ENCODE peak calls at places on chromosome 15, in six cellular contexts. One of them, this sample, is unnamed.

GRCh38 chr15:101511717-101512116 is 22.2 kb upstream of the PCSK6 start:
- DNase-seq in fibroblast of lung: no peak
- DNase-seq in aorta: no peak
- DNase-seq in NCI-H146: no peak
- DNase-seq in amygdala: no peak
- DNase-seq in RWPE1: no peak
- DNase-seq in this sample: no peak

GRCh38 chr15:62991698-62992097 is 50.8 kb upstream of the TPM1 start:
- DNase-seq in aorta: no peak
- DNase-seq in NCI-H146: no peak
- DNase-seq in amygdala: no peak
- DNase-seq in RWPE1: no peak
- DNase-seq in fibroblast of lung: no peak
- DNase-seq in this sample: no peak

GRCh38 chr15:25903024-25903581 is 40.0 kb upstream of the ATP10A start:
- DNase-seq in aorta: no peak
- DNase-seq in NCI-H146: no peak
- DNase-seq in fibroblast of lung: peak
- DNase-seq in RWPE1: no peak
- DNase-seq in amygdala: no peak
- DNase-seq in this sample: no peak

GRCh38 chr15:88187195-88187594 is 69.3 kb downstream of the NTRK3 start:
- DNase-seq in fibroblast of lung: peak
- DNase-seq in NCI-H146: no peak
- DNase-seq in RWPE1: no peak
- DNase-seq in amygdala: no peak
- DNase-seq in aorta: no peak
- DNase-seq in this sample: no peak

GRCh38 chr15:55770808-55771207 is 27.9 kb upstream of the PRTG start:
- DNase-seq in NCI-H146: no peak
- DNase-seq in aorta: no peak
- DNase-seq in amygdala: no peak
- DNase-seq in fibroblast of lung: no peak
- DNase-seq in RWPE1: no peak
- DNase-seq in this sample: no peak

GRCh38 chr15:26665950-26666921 is 106.6 kb downstream of the GABRB3 start:
- DNase-seq in fibroblast of lung: no peak
- DNase-seq in amygdala: no peak
- DNase-seq in NCI-H146: no peak
- DNase-seq in RWPE1: no peak
- DNase-seq in aorta: no peak
- DNase-seq in this sample: no peak

GRCh38 chr15:70524470-70524869 is 238.9 kb downstream of the UACA start:
- DNase-seq in amygdala: no peak
- DNase-seq in fibroblast of lung: no peak
- DNase-seq in aorta: no peak
- DNase-seq in NCI-H146: no peak
- DNase-seq in RWPE1: no peak
- DNase-seq in this sample: no peak

GRCh38 chr15:29337156-29337959 is 67.7 kb upstream of the NSMCE3 start:
- DNase-seq in aorta: no peak
- DNase-seq in amygdala: no peak
- DNase-seq in fibroblast of lung: peak
- DNase-seq in NCI-H146: no peak
- DNase-seq in RWPE1: no peak
- DNase-seq in this sample: peak

GRCh38 chr15:48330045-48330840 is 986 bp upstream of the DUT start:
- DNase-seq in RWPE1: no peak
- DNase-seq in amygdala: no peak
- DNase-seq in NCI-H146: no peak
- DNase-seq in aorta: no peak
- DNase-seq in fibroblast of lung: peak
- DNase-seq in this sample: no peak

GRCh38 chr15:88704791-88705768 is 66.3 kb downstream of the ISG20 start:
- DNase-seq in NCI-H146: peak
- DNase-seq in aorta: peak
- DNase-seq in fibroblast of lung: peak
- DNase-seq in amygdala: peak
- DNase-seq in RWPE1: no peak
- DNase-seq in this sample: peak

GRCh38 chr15:97126556-97127233 is 796.2 kb downstream of the NR2F2 start:
- DNase-seq in aorta: no peak
- DNase-seq in fibroblast of lung: no peak
- DNase-seq in NCI-H146: no peak
- DNase-seq in RWPE1: no peak
- DNase-seq in amygdala: no peak
- DNase-seq in this sample: no peak

GRCh38 chr15:49196856-49197255 is 26.8 kb downstream of the GALK2 start:
- DNase-seq in amygdala: no peak
- DNase-seq in fibroblast of lung: no peak
- DNase-seq in RWPE1: no peak
- DNase-seq in NCI-H146: no peak
- DNase-seq in aorta: no peak
- DNase-seq in this sample: no peak

GRCh38 chr15:43769584-43770228 is 7.1 kb downstream of the ELL3 start:
- DNase-seq in RWPE1: peak
- DNase-seq in amygdala: no peak
- DNase-seq in aorta: peak
- DNase-seq in fibroblast of lung: peak
- DNase-seq in NCI-H146: peak
- DNase-seq in this sample: peak

GRCh38 chr15:91291673-91292072 is 191.6 kb downstream of the SV2B start:
- DNase-seq in amygdala: no peak
- DNase-seq in aorta: no peak
- DNase-seq in NCI-H146: no peak
- DNase-seq in RWPE1: no peak
- DNase-seq in fibroblast of lung: no peak
- DNase-seq in this sample: peak